ENCODE peak calls at places on chromosomes 1 and 21, in seven cellular contexts. One of them, this sample, is unnamed.

GRCh38 chr1:6329851-6330250 is 63.7 kb downstream of the ACOT7 start:
- DNase-seq in dorsolateral prefrontal cortex: no peak
- DNase-seq in BJ: no peak
- DNase-seq in NB4: no peak
- DNase-seq in mammary epithelial cell: no peak
- DNase-seq in kidney epithelial cell: no peak
- DNase-seq in osteocyte: no peak
- DNase-seq in this sample: no peak

GRCh38 chr1:21468597-21468996 is 28.7 kb downstream of the NBPF3 start:
- DNase-seq in dorsolateral prefrontal cortex: no peak
- DNase-seq in BJ: no peak
- DNase-seq in NB4: peak
- DNase-seq in mammary epithelial cell: no peak
- DNase-seq in kidney epithelial cell: no peak
- DNase-seq in osteocyte: no peak
- DNase-seq in this sample: peak

GRCh38 chr1:67956096-67956495 is 94.3 kb downstream of the DIRAS3 start:
- DNase-seq in dorsolateral prefrontal cortex: no peak
- DNase-seq in BJ: no peak
- DNase-seq in NB4: no peak
- DNase-seq in mammary epithelial cell: no peak
- DNase-seq in kidney epithelial cell: no peak
- DNase-seq in osteocyte: no peak
- DNase-seq in this sample: no peak

GRCh38 chr1:157494093-157494492 is 58.2 kb downstream of the FCRL5 start:
- DNase-seq in dorsolateral prefrontal cortex: no peak
- DNase-seq in BJ: no peak
- DNase-seq in NB4: no peak
- DNase-seq in mammary epithelial cell: no peak
- DNase-seq in kidney epithelial cell: no peak
- DNase-seq in osteocyte: no peak
- DNase-seq in this sample: no peak

GRCh38 chr1:115807723-115808122 is 33.2 kb downstream of the NHLH2 start:
- DNase-seq in dorsolateral prefrontal cortex: no peak
- DNase-seq in BJ: peak
- DNase-seq in NB4: peak
- DNase-seq in mammary epithelial cell: peak
- DNase-seq in kidney epithelial cell: peak
- DNase-seq in osteocyte: no peak
- DNase-seq in this sample: peak

GRCh38 chr21:27244796-27245195 is 277.9 kb upstream of the ADAMTS5 start:
- DNase-seq in dorsolateral prefrontal cortex: no peak
- DNase-seq in BJ: no peak
- DNase-seq in NB4: no peak
- DNase-seq in mammary epithelial cell: no peak
- DNase-seq in kidney epithelial cell: no peak
- DNase-seq in osteocyte: no peak
- DNase-seq in this sample: no peak

GRCh38 chr21:26385721-26386120 is 187.4 kb downstream of the CYYR1 start:
- DNase-seq in dorsolateral prefrontal cortex: no peak
- DNase-seq in BJ: no peak
- DNase-seq in NB4: peak
- DNase-seq in mammary epithelial cell: peak
- DNase-seq in kidney epithelial cell: no peak
- DNase-seq in osteocyte: no peak
- DNase-seq in this sample: no peak

GRCh38 chr1:43858324-43858723 is 75.3 kb upstream of the ARTN start:
- DNase-seq in dorsolateral prefrontal cortex: peak
- DNase-seq in BJ: peak
- DNase-seq in NB4: no peak
- DNase-seq in mammary epithelial cell: peak
- DNase-seq in kidney epithelial cell: peak
- DNase-seq in osteocyte: peak
- DNase-seq in this sample: no peak

GRCh38 chr21:25911730-25912401 is 177.1 kb downstream of the GABPA start:
- DNase-seq in dorsolateral prefrontal cortex: peak
- DNase-seq in BJ: no peak
- DNase-seq in NB4: no peak
- DNase-seq in mammary epithelial cell: no peak
- DNase-seq in kidney epithelial cell: no peak
- DNase-seq in osteocyte: no peak
- DNase-seq in this sample: no peak

DNA sequence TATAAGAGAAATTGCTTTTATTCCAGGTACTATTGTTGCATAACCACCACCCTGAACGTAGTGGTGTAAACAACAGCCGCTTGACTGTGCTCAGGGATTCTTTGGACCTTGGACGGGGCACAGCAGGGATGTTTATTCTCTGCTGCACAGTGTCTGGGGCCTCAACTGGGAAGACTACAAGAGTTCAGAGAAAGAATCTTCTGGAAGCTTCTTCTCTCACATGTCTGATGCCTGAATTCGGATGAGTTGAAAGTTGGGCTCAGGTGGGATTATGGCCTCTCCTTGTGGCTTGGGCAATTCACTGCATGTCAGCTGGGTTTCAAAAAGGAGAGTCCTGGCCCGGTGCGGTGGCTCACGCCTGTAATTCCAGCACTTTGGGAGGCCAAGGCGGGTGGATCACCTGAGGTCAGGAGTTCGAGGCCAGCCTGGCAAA is 19.0 kb upstream of the SSBP3 start:
- DNase-seq in dorsolateral prefrontal cortex: no peak
- DNase-seq in BJ: no peak
- DNase-seq in NB4: no peak
- DNase-seq in mammary epithelial cell: no peak
- DNase-seq in kidney epithelial cell: no peak
- DNase-seq in osteocyte: no peak
- DNase-seq in this sample: no peak
- TF ChIP-seq CTCF in dorsolateral prefrontal cortex: no peak
- TF ChIP-seq CTCF in BJ: peak
- TF ChIP-seq CTCF in NB4: no peak
- TF ChIP-seq CTCF in mammary epithelial cell: no peak
- TF ChIP-seq CTCF in kidney epithelial cell: no peak
- TF ChIP-seq CTCF in osteocyte: peak
- TF ChIP-seq CTCF in this sample: no peak

GRCh38 chr1:214332950-214333798 is 52.2 kb downstream of the SMYD2 start:
- DNase-seq in dorsolateral prefrontal cortex: peak
- DNase-seq in BJ: no peak
- DNase-seq in NB4: peak
- DNase-seq in mammary epithelial cell: no peak
- DNase-seq in kidney epithelial cell: no peak
- DNase-seq in osteocyte: peak
- DNase-seq in this sample: peak

GRCh38 chr1:214330240-214330639 is 49.3 kb downstream of the SMYD2 start:
- DNase-seq in dorsolateral prefrontal cortex: no peak
- DNase-seq in BJ: no peak
- DNase-seq in NB4: no peak
- DNase-seq in mammary epithelial cell: no peak
- DNase-seq in kidney epithelial cell: no peak
- DNase-seq in osteocyte: no peak
- DNase-seq in this sample: no peak

GRCh38 chr1:214330715-214331114 is 49.8 kb downstream of the SMYD2 start:
- DNase-seq in dorsolateral prefrontal cortex: no peak
- DNase-seq in BJ: no peak
- DNase-seq in NB4: no peak
- DNase-seq in mammary epithelial cell: no peak
- DNase-seq in kidney epithelial cell: no peak
- DNase-seq in osteocyte: no peak
- DNase-seq in this sample: no peak

GRCh38 chr1:214331180-214331579 is 50.2 kb downstream of the SMYD2 start:
- DNase-seq in dorsolateral prefrontal cortex: no peak
- DNase-seq in BJ: no peak
- DNase-seq in NB4: no peak
- DNase-seq in mammary epithelial cell: no peak
- DNase-seq in kidney epithelial cell: no peak
- DNase-seq in osteocyte: no peak
- DNase-seq in this sample: no peak

GRCh38 chr1:214331827-214332423 is 51.0 kb downstream of the SMYD2 start:
- DNase-seq in dorsolateral prefrontal cortex: no peak
- DNase-seq in BJ: no peak
- DNase-seq in NB4: peak
- DNase-seq in mammary epithelial cell: peak
- DNase-seq in kidney epithelial cell: no peak
- DNase-seq in osteocyte: no peak
- DNase-seq in this sample: peak
- TF ChIP-seq CTCF in dorsolateral prefrontal cortex: peak
- TF ChIP-seq CTCF in BJ: peak
- TF ChIP-seq CTCF in NB4: peak
- TF ChIP-seq CTCF in mammary epithelial cell: peak
- TF ChIP-seq CTCF in kidney epithelial cell: peak
- TF ChIP-seq CTCF in osteocyte: peak
- TF ChIP-seq CTCF in this sample: peak

DNA sequence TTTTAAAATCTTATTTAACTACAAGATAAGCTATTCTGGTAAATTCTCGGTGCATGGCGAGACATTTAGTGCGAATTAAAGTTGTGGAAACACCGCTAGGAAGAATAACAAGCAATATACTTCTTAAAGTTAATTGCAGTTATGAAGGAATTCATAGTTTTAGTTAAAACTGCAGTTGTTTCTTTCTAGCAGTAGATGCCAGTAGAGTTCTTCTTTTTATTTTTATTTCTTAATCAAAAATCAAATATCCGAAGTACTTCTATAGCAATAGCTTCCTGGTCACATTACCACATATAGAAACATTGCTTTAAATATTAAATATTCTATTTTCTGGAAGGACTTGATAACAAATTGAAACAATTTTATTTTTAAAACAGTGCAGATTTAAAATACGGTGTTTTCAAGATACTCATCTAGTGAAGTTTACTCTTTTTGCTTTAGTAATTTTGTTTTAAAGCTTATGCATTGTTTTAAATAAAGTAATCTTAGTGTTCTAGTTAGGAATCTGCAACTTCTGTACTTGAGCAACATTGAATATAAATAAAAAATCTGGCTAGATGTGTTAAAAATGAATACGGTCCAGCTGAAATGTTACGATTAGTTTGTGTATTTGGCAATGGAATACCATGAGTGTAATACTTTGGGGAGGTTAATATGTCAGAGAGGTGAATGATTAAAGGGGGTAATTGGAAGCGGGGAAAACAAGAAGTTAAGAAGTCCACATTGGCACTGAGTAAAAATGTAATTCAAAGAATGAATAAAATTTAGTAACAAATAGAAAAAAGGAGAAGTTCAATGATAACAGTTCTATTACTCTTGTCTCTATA is 2.7 kb upstream of the PRKACB start:
- DNase-seq in dorsolateral prefrontal cortex: no peak
- DNase-seq in BJ: no peak
- DNase-seq in NB4: peak
- DNase-seq in mammary epithelial cell: no peak
- DNase-seq in kidney epithelial cell: no peak
- DNase-seq in osteocyte: no peak
- DNase-seq in this sample: no peak
- TF ChIP-seq CTCF in dorsolateral prefrontal cortex: peak
- TF ChIP-seq CTCF in BJ: peak
- TF ChIP-seq CTCF in NB4: peak
- TF ChIP-seq CTCF in mammary epithelial cell: peak
- TF ChIP-seq CTCF in kidney epithelial cell: peak
- TF ChIP-seq CTCF in osteocyte: peak
- TF ChIP-seq CTCF in this sample: no peak

GRCh38 chr1:109788695-109789521 is 25.2 kb upstream of the EPS8L3 start:
- DNase-seq in dorsolateral prefrontal cortex: peak
- DNase-seq in BJ: no peak
- DNase-seq in NB4: peak
- DNase-seq in mammary epithelial cell: no peak
- DNase-seq in kidney epithelial cell: no peak
- DNase-seq in osteocyte: no peak
- DNase-seq in this sample: peak
- TF ChIP-seq CTCF in dorsolateral prefrontal cortex: no peak
- TF ChIP-seq CTCF in BJ: peak
- TF ChIP-seq CTCF in NB4: peak
- TF ChIP-seq CTCF in mammary epithelial cell: peak
- TF ChIP-seq CTCF in kidney epithelial cell: peak
- TF ChIP-seq CTCF in osteocyte: peak
- TF ChIP-seq CTCF in this sample: peak